ENCODE peak calls at places on chromosomes 13 and 19, in seven cellular contexts. G, K, B, O, T, I and Z are unnamed samples.

GRCh38 chr19:6216236-6216995 is 63.4 kb downstream of the MLLT1 start:
- DNase-seq in G (no peak), K (no peak), B (no peak), O (no peak), T (no peak), I (no peak), Z (no peak)

GRCh38 chr13:20457670-20458069 is 68.0 kb downstream of the CRYL1 start:
- DNase-seq in G (no peak), K (no peak), B (no peak), O (no peak), T (no peak), I (no peak), Z (no peak)

GRCh38 chr13:33639158-33639557 is 178.8 kb upstream of the RFC3 start:
- DNase-seq in G (no peak), K (no peak), B (peak), O (no peak), T (peak), I (no peak), Z (no peak)

GRCh38 chr19:5801796-5802616 is 2.9 kb upstream of the NRTN start:
- DNase-seq in G (no peak), K (no peak), B (peak), O (no peak), T (peak), I (no peak), Z (no peak)

GRCh38 chr19:58468216-58468839 is 1.4 kb downstream of the ZNF324 start:
- DNase-seq in G (no peak), K (no peak), B (no peak), O (no peak), T (no peak), I (no peak), Z (no peak)

GRCh38 chr19:11949201-11949600 is 15.6 kb upstream of the ZNF763 start:
- DNase-seq in G (no peak), K (no peak), B (peak), O (no peak), T (peak), I (no peak), Z (no peak)

GRCh38 chr19:31271569-31271911 is 77.7 kb downstream of the TSHZ3 start:
- DNase-seq in G (no peak), K (no peak), B (no peak), O (no peak), T (no peak), I (no peak), Z (no peak)

GRCh38 chr13:47598340-47598911 is 402.6 kb downstream of the SUCLA2 start:
- DNase-seq in G (no peak), K (no peak), B (peak), O (no peak), T (no peak), I (no peak), Z (no peak)

GRCh38 chr19:31073485-31074221 is 275.6 kb downstream of the TSHZ3 start:
- DNase-seq in G (no peak), K (no peak), B (no peak), O (no peak), T (no peak), I (no peak), Z (no peak)

GRCh38 chr19:17765069-17765618 is 13.9 kb downstream of the FCHO1 start:
- DNase-seq in G (no peak), K (no peak), B (peak), O (no peak), T (no peak), I (no peak), Z (peak)

GRCh38 chr19:29655648-29656335 is 9.5 kb upstream of the PLEKHF1 start:
- DNase-seq in G (no peak), K (no peak), B (no peak), O (no peak), T (no peak), I (peak), Z (no peak)

GRCh38 chr13:114115191-114115671 is 17.2 kb downstream of the RASA3 start:
- DNase-seq in G (no peak), K (no peak), B (peak), O (no peak), T (peak), I (peak), Z (no peak)

GRCh38 chr19:6011794-6012193 is 33.9 kb upstream of the RANBP3 start:
- DNase-seq in G (no peak), K (no peak), B (peak), O (no peak), T (no peak), I (no peak), Z (no peak)

GRCh38 chr13:72304121-72304745 is 423.2 kb downstream of the MZT1 start:
- DNase-seq in G (no peak), K (no peak), B (peak), O (no peak), T (peak), I (no peak), Z (no peak)

GRCh38 chr13:47454986-47455385 is 546.1 kb downstream of the SUCLA2 start:
- DNase-seq in G (no peak), K (no peak), B (no peak), O (no peak), T (no peak), I (no peak), Z (no peak)

GRCh38 chr13:28754698-28755545 is 36.2 kb upstream of the SLC46A3 start:
- DNase-seq in G (peak), K (no peak), B (peak), O (no peak), T (peak), I (no peak), Z (no peak)

GRCh38 chr19:10544242-10544752 is 593 bp downstream of the ATG4D start:
- DNase-seq in G (no peak), K (no peak), B (no peak), O (no peak), T (no peak), I (no peak), Z (no peak)